ENCODE peak calls at places on chromosome 3, in seven cellular contexts. L, I, D, U, F, N and M are unnamed samples.

GRCh38 chr3:159620873-159621272 is 367.8 kb upstream of the IL12A start:
- DNase-seq in L (peak), N (no peak), I (no peak), U (no peak), F (no peak), D (no peak), M (peak)

GRCh38 chr3:78645628-78646310 is 1122.0 kb downstream of the ROBO1 start:
- DNase-seq in I (no peak), N (no peak), D (no peak), U (no peak), L (peak), F (peak), M (peak)

GRCh38 chr3:48938689-48939088 is 20.0 kb downstream of the ARIH2 start:
- DNase-seq in N (no peak), D (no peak), I (no peak), F (no peak), L (no peak), U (no peak), M (no peak)

GRCh38 chr3:154188846-154189245 is 67.7 kb downstream of the ARHGEF26 start:
- DNase-seq in N (no peak), D (no peak), L (no peak), I (no peak), U (no peak), F (no peak), M (no peak)

GRCh38 chr3:152073267-152073666 is 195.5 kb upstream of the MBNL1 start:
- DNase-seq in N (no peak), L (peak), D (no peak), F (no peak), I (no peak), U (no peak), M (peak)

GRCh38 chr3:59836525-59836924 is 786.7 kb upstream of the CFAP20DC start:
- DNase-seq in I (peak), F (no peak), D (no peak), N (no peak), L (no peak), U (no peak), M (no peak)

GRCh38 chr3:30400924-30401323 is 205.5 kb upstream of the TGFBR2 start:
- DNase-seq in I (no peak), D (no peak), N (no peak), F (no peak), U (no peak), L (no peak), M (no peak)

GRCh38 chr3:183878071-183878470 is 6.6 kb downstream of the PARL start:
- DNase-seq in D (no peak), L (no peak), I (no peak), F (no peak), N (no peak), U (no peak), M (no peak)

GRCh38 chr3:182765287-182765686 is 28.0 kb upstream of the ATP11B start:
- DNase-seq in L (no peak), F (no peak), I (no peak), D (no peak), N (no peak), U (no peak), M (no peak)

GRCh38 chr3:89395441-89395840 is 288.0 kb downstream of the EPHA3 start:
- DNase-seq in I (no peak), L (no peak), N (no peak), U (no peak), D (no peak), F (no peak), M (no peak)

GRCh38 chr3:88282519-88283241 is 132.9 kb downstream of the C3orf38 start:
- DNase-seq in L (no peak), I (no peak), D (no peak), F (no peak), U (no peak), N (no peak), M (no peak)

GRCh38 chr3:134308350-134308891 is 57.8 kb upstream of the RYK start:
- DNase-seq in D (peak), L (peak), F (peak), U (peak), I (peak), N (peak), M (peak)

GRCh38 chr3:144866504-144866903 is 894.9 kb downstream of the DIPK2A start:
- DNase-seq in U (no peak), F (no peak), I (no peak), L (no peak), D (no peak), N (no peak), M (no peak)

GRCh38 chr3:113266738-113267137 is 55.4 kb downstream of the BOC start:
- DNase-seq in I (no peak), U (no peak), F (no peak), L (no peak), N (no peak), D (no peak), M (no peak)

GRCh38 chr3:110459021-110459420 is 612.6 kb upstream of the NECTIN3 start:
- DNase-seq in U (no peak), L (no peak), N (no peak), I (no peak), F (no peak), D (no peak), M (no peak)

GRCh38 chr3:73781536-73781935 is 156.8 kb upstream of the PDZRN3 start:
- DNase-seq in U (no peak), N (no peak), L (no peak), I (no peak), D (no peak), F (no peak), M (no peak)

GRCh38 chr3:127984241-127984975 is 67.8 kb upstream of the SEC61A1 start:
- DNase-seq in D (no peak), U (no peak), L (peak), I (no peak), F (no peak), N (no peak), M (no peak)

GRCh38 chr3:27677554-27677953 is 44.6 kb downstream of the EOMES start:
- DNase-seq in D (no peak), U (no peak), N (no peak), L (peak), I (no peak), F (no peak), M (peak)

GRCh38 chr3:190101320-190102117 is 19.2 kb downstream of the P3H2 start:
- DNase-seq in I (no peak), N (no peak), U (no peak), F (no peak), D (no peak), L (peak), M (no peak)

GRCh38 chr3:30511524-30512278 is 94.7 kb upstream of the TGFBR2 start:
- DNase-seq in U (no peak), D (no peak), F (no peak), I (no peak), N (no peak), L (peak), M (peak)

GRCh38 chr3:52109556-52110380 is 44.5 kb downstream of the POC1A start:
- DNase-seq in I (no peak), U (no peak), D (no peak), N (no peak), F (no peak), L (no peak), M (no peak)

GRCh38 chr3:99965077-99965476 is 147.4 kb downstream of the CMSS1 start:
- DNase-seq in D (no peak), F (no peak), N (no peak), L (no peak), I (no peak), U (no peak), M (no peak)

GRCh38 chr3:88936837-88937236 is 170.6 kb upstream of the EPHA3 start:
- DNase-seq in L (no peak), N (no peak), F (no peak), D (no peak), I (no peak), U (no peak), M (no peak)

GRCh38 chr3:56089739-56090138 is 378.5 kb downstream of the ERC2 start:
- DNase-seq in D (no peak), L (no peak), N (no peak), F (no peak), U (no peak), I (no peak), M (no peak)

GRCh38 chr3:25495726-25496125 is 67.7 kb downstream of the RARB start:
- DNase-seq in U (no peak), D (no peak), L (no peak), N (no peak), I (no peak), F (no peak), M (no peak)

GRCh38 chr3:101119535-101119934 is 126.3 kb upstream of the ABI3BP start:
- DNase-seq in D (no peak), F (no peak), I (no peak), N (no peak), U (no peak), L (peak), M (peak)

GRCh38 chr3:173371848-173372487 is 25.6 kb upstream of the NLGN1 start:
- DNase-seq in U (no peak), F (peak), D (no peak), L (peak), N (no peak), I (peak), M (peak)

GRCh38 chr3:88984266-88984665 is 123.2 kb upstream of the EPHA3 start:
- DNase-seq in N (no peak), L (no peak), D (no peak), U (no peak), I (no peak), F (no peak), M (no peak)

GRCh38 chr3:10548997-10549396 is 43.6 kb upstream of the ATP2B2 start:
- DNase-seq in I (no peak), F (no peak), D (no peak), N (peak), U (no peak), L (no peak), M (no peak)

GRCh38 chr3:195543642-195544536 is 764 bp upstream of the PPP1R2 start:
- DNase-seq in N (peak), D (peak), F (peak), I (no peak), U (no peak), L (no peak), M (no peak)